ENCODE peak calls at places on chromosome 9, in four cellular contexts. J, C, U and D are unnamed samples.

GRCh38 chr9:137030006-137030405 is 1.9 kb downstream of the FUT7 start:
- DNase-seq in U (no peak), C (peak), J (no peak), D (no peak)

GRCh38 chr9:32854271-32854670 is 70.9 kb downstream of the TMEM215 start:
- DNase-seq in U (no peak), C (no peak), J (no peak), D (no peak)

GRCh38 chr9:126671381-126671831 is 57.7 kb downstream of the LMX1B start:
- DNase-seq in J (no peak), C (no peak), U (no peak), D (peak)

GRCh38 chr9:131530546-131530929 is 525 bp downstream of the UCK1 start:
- DNase-seq in J (peak), U (no peak), C (peak), D (peak)

GRCh38 chr9:17881371-17881770 is 302.5 kb downstream of the SH3GL2 start:
- DNase-seq in J (no peak), C (no peak), U (no peak), D (no peak)

GRCh38 chr9:125889524-125890473 is 142.6 kb downstream of the PBX3 start:
- DNase-seq in C (peak), U (no peak), J (peak), D (peak)

GRCh38 chr9:75892168-75892901 is 1.9 kb downstream of the PCSK5 start:
- DNase-seq in U (no peak), J (no peak), C (peak), D (peak)

GRCh38 chr9:35605336-35606137 is 475 bp downstream of the TESK1 start:
- DNase-seq in J (no peak), U (no peak), C (no peak), D (peak)

GRCh38 chr9:7161469-7161868 is 403.7 kb downstream of the KDM4C start:
- DNase-seq in U (no peak), J (no peak), C (no peak), D (no peak)

GRCh38 chr9:123637940-123638634 is 282.1 kb downstream of the CRB2 start:
- DNase-seq in C (no peak), J (no peak), U (no peak), D (no peak)

GRCh38 chr9:22005083-22005699 is 3.9 kb downstream of the CDKN2B start:
- DNase-seq in C (no peak), U (no peak), J (no peak), D (peak)

GRCh38 chr9:22008662-22009562 is at the start of gene CDKN2B:
- DNase-seq in C (peak), J (peak), U (peak), D (peak)

GRCh38 chr9:22005700-22006605 is 3.2 kb downstream of the CDKN2B start:
- DNase-seq in C (no peak), J (no peak), U (no peak), D (peak)

GRCh38 chr9:22010881-22011625 is 1.9 kb upstream of the CDKN2B start:
- DNase-seq in U (no peak), J (no peak), C (no peak), D (peak)

GRCh38 chr9:22009563-22009867 is 410 bp upstream of the CDKN2B start:
- DNase-seq in C (no peak), U (no peak), J (no peak), D (no peak)
- TF ChIP-seq POLR2AphosphoS5 in C (no peak), U (no peak), J (no peak), D (no peak)

GRCh38 chr9:89207026-89207425 is 28.4 kb upstream of the SHC3 start:
- DNase-seq in U (no peak), C (no peak), J (no peak), D (no peak)

DNA sequence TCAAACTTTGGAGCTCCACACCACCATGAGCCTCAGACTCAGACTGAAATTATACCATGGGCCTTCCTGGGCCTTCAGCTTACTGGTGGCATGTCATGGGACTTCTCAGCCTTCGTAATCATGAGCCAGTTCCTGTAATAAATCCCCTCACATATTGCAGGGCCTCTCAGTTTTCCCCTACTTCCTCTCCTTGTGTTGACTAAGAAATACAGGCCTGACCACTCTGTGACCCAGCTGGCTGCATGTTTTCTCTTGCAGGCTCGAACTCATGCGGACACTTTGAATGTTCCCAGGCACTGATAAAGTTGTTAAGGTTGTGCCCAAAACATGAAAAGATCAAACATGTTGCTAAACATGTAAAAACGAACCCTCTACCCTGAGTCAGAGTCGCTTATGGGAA is 26.2 kb upstream of the SHC3 start:
- DNase-seq in C (no peak), J (no peak), U (no peak), D (no peak)
- TF ChIP-seq POLR2AphosphoS5 in C (no peak), J (no peak), U (no peak), D (no peak)

GRCh38 chr9:22722492-22722891 is 275.9 kb downstream of the DMRTA1 start:
- DNase-seq in J (no peak), C (no peak), U (no peak), D (peak)

DNA sequence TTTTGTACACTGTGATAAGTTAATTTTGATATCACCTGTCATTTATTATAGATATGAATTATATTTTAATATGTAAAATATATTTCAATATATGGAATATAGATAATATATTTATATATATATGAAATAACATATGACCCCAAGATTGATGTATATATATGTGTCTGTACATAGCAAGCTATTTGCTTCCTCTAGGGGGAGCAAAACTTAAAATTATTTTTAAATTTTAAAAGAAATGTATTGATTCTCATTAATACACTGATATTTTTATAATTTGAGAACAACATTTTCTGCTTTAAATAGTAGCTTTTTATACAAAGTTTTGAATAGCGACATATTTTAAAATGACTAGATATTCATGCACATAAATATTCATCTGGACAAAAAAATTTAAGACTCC is 272.0 kb downstream of the DMRTA1 start:
- DNase-seq in C (no peak), J (no peak), U (no peak), D (peak)
- TF ChIP-seq POLR2AphosphoS5 in C (no peak), J (no peak), U (no peak), D (no peak)

GRCh38 chr9:86513429-86513828 is 159.2 kb upstream of the TUT7 start:
- DNase-seq in J (no peak), C (no peak), U (no peak), D (no peak)
- TF ChIP-seq POLR2AphosphoS5 in J (no peak), C (no peak), U (no peak), D (no peak)

GRCh38 chr9:37437010-37437409 is 14.5 kb downstream of the GRHPR start:
- DNase-seq in U (no peak), J (no peak), C (no peak), D (no peak)
- TF ChIP-seq POLR2AphosphoS5 in U (no peak), J (no peak), C (no peak), D (no peak)

GRCh38 chr9:70421272-70422180 is 7.1 kb upstream of the KLF9 start:
- DNase-seq in C (peak), U (no peak), J (no peak), D (peak)
- TF ChIP-seq POLR2AphosphoS5 in C (no peak), U (no peak), J (no peak), D (no peak)

DNA sequence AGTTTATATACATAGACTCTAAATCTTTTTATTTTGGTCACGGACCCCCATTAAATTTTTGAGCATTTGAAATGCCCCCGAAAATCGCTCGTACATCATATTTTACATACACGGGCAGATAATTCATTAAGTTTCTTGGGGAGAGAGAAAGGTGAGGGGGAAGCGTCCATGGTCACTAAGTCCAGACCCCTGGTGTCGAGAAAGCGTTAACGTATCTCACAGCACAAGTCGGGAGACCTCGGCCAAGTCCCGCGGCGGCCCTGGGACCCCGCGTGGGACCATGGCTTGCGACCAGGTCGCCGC is 794 bp downstream of the PTBP3 start:
- DNase-seq in J (no peak), U (no peak), C (no peak), D (no peak)
- TF ChIP-seq POLR2AphosphoS5 in J (no peak), U (no peak), C (no peak), D (no peak)

GRCh38 chr9:31699836-31700235 is 684.6 kb upstream of the ACO1 start:
- DNase-seq in C (no peak), U (no peak), J (no peak), D (no peak)

GRCh38 chr9:31697956-31698355 is 686.5 kb upstream of the ACO1 start:
- DNase-seq in C (no peak), J (no peak), U (no peak), D (no peak)

DNA sequence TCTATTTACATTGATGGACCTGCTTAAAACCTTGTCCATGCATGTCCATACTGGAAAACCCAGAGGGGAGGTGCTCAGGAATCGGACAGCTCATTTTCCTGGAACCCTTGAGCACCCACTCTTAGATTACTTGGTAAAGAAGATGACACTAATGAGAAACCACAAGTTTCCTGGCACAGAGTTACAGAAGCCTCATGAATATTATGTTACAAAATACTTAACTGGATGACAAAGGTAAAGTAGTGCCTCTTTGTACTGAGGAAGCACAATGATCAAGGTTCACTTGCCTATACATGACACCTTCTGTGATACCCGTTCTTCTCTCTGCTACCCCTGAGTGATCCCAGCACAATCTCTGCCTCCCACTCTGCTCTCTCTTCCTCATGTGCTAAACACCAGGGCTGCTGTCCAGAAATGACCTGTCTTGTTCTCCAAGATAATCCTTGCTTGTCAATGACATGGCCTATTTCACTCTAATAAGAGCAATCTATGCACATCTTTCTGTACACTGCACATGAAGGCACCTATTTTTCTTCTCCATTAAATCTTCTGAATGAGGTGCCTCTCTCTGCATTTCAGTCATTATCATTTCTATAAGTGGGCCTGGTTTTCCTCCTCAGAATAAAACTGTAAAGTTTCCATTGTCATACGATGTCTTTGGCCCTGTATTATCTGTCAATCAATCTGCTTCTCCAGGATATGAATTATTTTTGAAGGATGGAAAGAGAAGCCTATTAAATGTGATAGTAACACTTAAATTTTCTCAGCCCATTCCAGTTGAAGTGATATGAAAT is 684.0 kb upstream of the ACO1 start:
- DNase-seq in C (no peak), U (no peak), J (no peak), D (no peak)
- TF ChIP-seq POLR2AphosphoS5 in C (no peak), U (no peak), J (no peak), D (no peak)